ENCODE peak calls at places on chromosomes 11 and 22, in five cellular contexts. C is cortex of kidney, P is pancreas, U is GM03348, H is germinal center. K is an unnamed sample.

GRCh38 chr22:31148516-31148915 is 8.2 kb upstream of the PLA2G3 start:
- DNase-seq in C (no peak), P (no peak), U (no peak), H (no peak), K (peak; percentile 59)

GRCh38 chr11:119154178-119154577 is 5.3 kb downstream of the ABCG4 start:
- DNase-seq in C (no peak), P (no peak), U (no peak), H (no peak), K (no peak)

GRCh38 chr22:31800065-31800464 is 46.2 kb downstream of the DEPDC5 start:
- DNase-seq in C (no peak), P (no peak), U (no peak), H (no peak), K (peak; percentile 67)

GRCh38 chr22:28394711-28395110 is 284.9 kb downstream of the TTC28 start:
- DNase-seq in C (no peak), P (no peak), U (no peak), H (no peak), K (peak; percentile 22)

GRCh38 chr11:122294041-122294440 is 178.0 kb upstream of the BLID start:
- DNase-seq in C (no peak), P (no peak), U (no peak), H (no peak), K (no peak)

GRCh38 chr22:30859714-30860095 is 108.9 kb downstream of the MORC2 start:
- DNase-seq in C (no peak), P (no peak), U (no peak), H (no peak), K (no peak)

GRCh38 chr22:24128631-24129601 is 52.4 kb upstream of the SUSD2 start:
- DNase-seq in C (no peak), P (no peak), U (no peak), H (no peak), K (no peak)

GRCh38 chr11:94243571-94244229 is 60.7 kb upstream of the IZUMO1R start:
- DNase-seq in C (no peak), P (no peak), U (no peak), H (no peak), K (no peak)

GRCh38 chr22:46090051-46090591 is 60.2 kb upstream of the PPARA start:
- DNase-seq in C (no peak), P (peak; percentile 91), U (no peak), H (no peak), K (no peak)

GRCh38 chr11:8719260-8720190 is 36.9 kb downstream of the RPL27A start:
- DNase-seq in C (no peak), P (no peak), U (peak; percentile 89), H (no peak), K (peak; percentile 96)

GRCh38 chr11:119706887-119707286 is 22.1 kb downstream of the NECTIN1 start:
- DNase-seq in C (no peak), P (no peak), U (no peak), H (no peak), K (no peak)

GRCh38 chr11:58771458-58771855 is 39.7 kb upstream of the GLYAT start:
- DNase-seq in C (no peak), P (no peak), U (peak; percentile 10), H (no peak), K (no peak)

K was measured in foreskin fibroblast.